ENCODE peak calls at places on chromosomes 7 and 10, in four cellular contexts. R is HEK293T, I is K562, G is GM12878. H is an unnamed sample.

GRCh38 chr10:118343115-118343514 is 991 bp upstream of the FAM204A start:
- DNase-seq in I (no peak), R (no peak), G (no peak), H (no peak)

GRCh38 chr7:91080351-91080750 is 183.9 kb upstream of the FZD1 start:
- DNase-seq in I (no peak), G (no peak), R (no peak), H (no peak)

GRCh38 chr10:75440271-75440793 is 8.9 kb downstream of the LRMDA start:
- DNase-seq in G (no peak), I (no peak), R (no peak), H (no peak)

GRCh38 chr7:155224116-155224811 is 73.4 kb upstream of the INSIG1 start:
- DNase-seq in R (no peak), G (no peak), I (no peak), H (no peak)

GRCh38 chr10:30346135-30346534 is 2.9 kb downstream of the MTPAP start:
- DNase-seq in I (no peak), G (no peak), R (no peak), H (no peak)

GRCh38 chr10:103554488-103555320 is 61.2 kb downstream of the NEURL1 start:
- DNase-seq in I (peak), G (no peak), R (peak), H (peak)

GRCh38 chr7:158731761-158732160 is 27.2 kb upstream of the NCAPG2 start:
- DNase-seq in R (no peak), G (no peak), I (no peak), H (no peak)

GRCh38 chr7:2937701-2938513 is 93.8 kb upstream of the GNA12 start:
- DNase-seq in R (no peak), I (no peak), G (no peak), H (no peak)

GRCh38 chr10:974038-974784 is 14.0 kb upstream of the GTPBP4 start:
- DNase-seq in I (no peak), R (no peak), G (peak), H (peak)

GRCh38 chr7:83738436-83738835 is 89.5 kb upstream of the SEMA3E start:
- DNase-seq in G (no peak), R (no peak), I (no peak), H (no peak)

GRCh38 chr10:80357804-80358125 is 1.2 kb downstream of the DYDC2 start:
- DNase-seq in I (no peak), R (no peak), G (no peak), H (no peak)

DNA sequence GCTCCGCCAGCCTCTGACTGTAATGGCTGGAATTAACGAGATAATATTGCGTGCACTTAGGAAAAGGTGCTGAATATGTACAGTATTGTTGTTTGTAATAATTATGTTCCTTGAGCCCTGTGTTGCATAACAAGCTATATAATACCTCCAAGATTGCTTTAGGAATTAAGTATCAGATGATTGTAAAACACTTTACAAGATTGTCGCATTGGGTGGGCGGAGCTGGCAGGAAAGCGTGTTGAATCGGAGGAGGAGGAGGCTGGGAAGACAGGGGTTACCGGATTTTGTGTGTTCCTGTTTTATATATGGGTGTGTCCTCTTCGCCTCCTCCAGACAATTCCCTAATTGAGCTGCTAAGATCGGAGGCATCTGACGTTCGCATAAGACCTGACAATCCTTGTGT is 193.1 kb upstream of the SH2B2 start:
- DNase-seq in R (no peak), I (no peak), G (no peak), H (no peak)
- TF ChIP-seq FOXK2 in R (no peak), I (no peak), G (no peak), H (no peak)

GRCh38 chr10:9613338-9613737 is 1404.3 kb upstream of the CELF2 start:
- DNase-seq in R (no peak), G (peak), I (no peak), H (no peak)

GRCh38 chr10:9615179-9615578 is 1402.5 kb upstream of the CELF2 start:
- DNase-seq in G (no peak), I (no peak), R (no peak), H (no peak)
- TF ChIP-seq FOXK2 in G (no peak), I (no peak), R (no peak), H (no peak)

GRCh38 chr7:96241834-96242233 is 80.1 kb downstream of the SLC25A13 start:
- DNase-seq in R (no peak), I (no peak), G (no peak), H (no peak)

GRCh38 chr7:96238474-96238873 is 83.4 kb downstream of the SLC25A13 start:
- DNase-seq in I (peak), G (no peak), R (no peak), H (no peak)

GRCh38 chr7:96236198-96237039 is 85.5 kb downstream of the SLC25A13 start:
- DNase-seq in R (peak), G (no peak), I (peak), H (no peak)

GRCh38 chr7:96237040-96237439 is 84.9 kb downstream of the SLC25A13 start:
- DNase-seq in I (no peak), R (no peak), G (no peak), H (no peak)

GRCh38 chr7:96238976-96239766 is 82.7 kb downstream of the SLC25A13 start:
- DNase-seq in G (no peak), I (no peak), R (no peak), H (no peak)
- TF ChIP-seq FOXK2 in G (no peak), I (no peak), R (no peak), H (no peak)

GRCh38 chr10:49518566-49518965 is 20.4 kb downstream of the ERCC6 start:
- DNase-seq in G (no peak), I (no peak), R (no peak), H (no peak)

GRCh38 chr10:49520122-49520775 is 18.7 kb downstream of the ERCC6 start:
- DNase-seq in R (no peak), G (no peak), I (no peak), H (no peak)

GRCh38 chr10:49519717-49520116 is 19.2 kb downstream of the ERCC6 start:
- DNase-seq in R (no peak), G (no peak), I (no peak), H (no peak)

GRCh38 chr10:49521062-49521461 is 17.9 kb downstream of the ERCC6 start:
- DNase-seq in R (no peak), I (no peak), G (no peak), H (no peak)

GRCh38 chr10:49518982-49519578 is 19.8 kb downstream of the ERCC6 start:
- DNase-seq in R (peak), I (peak), G (no peak), H (peak)
- TF ChIP-seq FOXK2 in R (no peak), I (no peak), G (no peak), H (no peak)

DNA sequence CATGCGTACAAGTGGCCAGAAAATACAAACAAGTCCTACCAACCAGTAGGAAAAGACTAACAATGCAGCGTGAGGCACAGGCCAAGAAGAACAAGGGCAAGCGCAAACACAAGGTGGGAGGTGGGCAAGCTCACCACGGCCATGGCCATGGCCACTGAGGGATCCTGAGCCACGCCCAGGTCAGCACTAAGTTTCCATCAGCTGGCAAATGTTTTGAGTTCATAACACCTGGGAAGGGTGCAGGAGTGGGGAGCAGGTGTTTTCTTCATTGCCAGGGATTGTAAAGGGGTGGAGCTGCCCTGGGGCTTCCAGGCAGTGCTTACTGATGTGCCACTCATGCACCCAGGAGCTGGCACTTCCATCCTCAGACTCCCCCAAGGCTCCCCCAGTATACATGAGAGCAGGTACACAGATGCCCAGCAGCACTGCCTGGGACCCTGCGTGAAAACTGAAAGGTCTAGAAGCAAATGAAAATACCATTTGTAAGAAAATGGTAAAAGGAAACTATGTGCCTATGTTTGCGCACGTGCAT is 139.2 kb upstream of the RET start:
- DNase-seq in G (no peak), R (no peak), I (no peak), H (no peak)
- TF ChIP-seq FOXK2 in G (no peak), R (no peak), I (no peak), H (no peak)

H was measured in HepG2.